ENCODE peak calls at places on chromosomes 6 and 20, in four cellular contexts. C is H9; O is NAMALWA; R is CD8-positive, alpha-beta T cell. G is an unnamed sample.

GRCh38 chr6:166348305-166348949 is 6.1 kb upstream of the SFT2D1 start:
- DNase-seq in C (no peak), O (no peak), R (no peak), G (no peak)

GRCh38 chr6:15475872-15476271 is 187.0 kb downstream of the DTNBP1 start:
- DNase-seq in C (no peak), O (no peak), R (no peak), G (no peak)

GRCh38 chr6:122207794-122208193 is 191.7 kb upstream of the HSF2 start:
- DNase-seq in C (no peak), O (no peak), R (no peak), G (no peak)

GRCh38 chr6:112560651-112561050 is 213.5 kb downstream of the RFPL4B start:
- DNase-seq in C (no peak), O (peak), R (no peak), G (no peak)

GRCh38 chr20:21902391-21902790 is 196.9 kb downstream of the PAX1 start:
- DNase-seq in C (no peak), O (no peak), R (no peak), G (no peak)

GRCh38 chr20:19828233-19828632 is 70.2 kb downstream of the RIN2 start:
- DNase-seq in C (no peak), O (peak), R (no peak), G (no peak)

GRCh38 chr6:137652961-137653697 is 158.9 kb upstream of the OLIG3 start:
- DNase-seq in C (no peak), O (no peak), R (no peak), G (no peak)

GRCh38 chr6:3624268-3625136 is 127.0 kb downstream of the PXDC1 start:
- DNase-seq in C (no peak), O (no peak), R (no peak), G (no peak)

G was measured in Kasumi-1.